ENCODE peak calls at places on chromosome 10, in six cellular contexts. E is cardiac fibroblast; A is activated naive CD8-positive, alpha-beta T cell treated with anti-CD3 and anti-CD28 coated beads for 36 hours; N is astrocyte; M is stromal cell of bone marrow; O is SK-N-DZ. K is an unnamed sample.

GRCh38 chr10:49157229-49157628 is 23.4 kb upstream of the FAM170B start:
- DNase-seq in O (no peak), N (no peak), A (no peak), E (no peak), M (no peak), K (no peak)

GRCh38 chr10:28315140-28315539 is 12.3 kb upstream of the MPP7 start:
- DNase-seq in E (no peak), A (no peak), N (no peak), O (no peak), M (no peak), K (no peak)

GRCh38 chr10:34998940-34999339 is 91.2 kb downstream of the CUL2 start:
- DNase-seq in O (no peak), N (no peak), M (no peak), A (no peak), E (no peak), K (no peak)

GRCh38 chr10:102656026-102656425 is 11.7 kb downstream of the TRIM8 start:
- DNase-seq in A (no peak), M (no peak), O (no peak), E (no peak), N (no peak), K (no peak)

GRCh38 chr10:43852644-43853214 is 204.0 kb upstream of the ZNF32 start:
- DNase-seq in O (no peak), N (no peak), E (no peak), M (no peak), A (no peak), K (no peak)

GRCh38 chr10:133158437-133158755 is 1.6 kb upstream of the KNDC1 start:
- DNase-seq in N (no peak), M (no peak), O (no peak), A (no peak), E (no peak), K (no peak)

GRCh38 chr10:93873427-93874115 is 20.2 kb upstream of the SLC35G1 start:
- DNase-seq in M (no peak), N (peak; percentile 59), A (no peak), O (no peak), E (peak; percentile 52), K (peak; percentile 46)

GRCh38 chr10:100624298-100624697 is 88.6 kb downstream of the HIF1AN start:
- DNase-seq in E (no peak), O (no peak), A (no peak), N (no peak), M (no peak), K (no peak)

GRCh38 chr10:104331208-104331838 is 6.9 kb downstream of the ITPRIP start:
- DNase-seq in O (no peak), A (no peak), N (peak; percentile 77), M (no peak), E (peak; percentile 74), K (no peak)

GRCh38 chr10:129694184-129694583 is 227.1 kb downstream of the MGMT start:
- DNase-seq in O (no peak), E (no peak), A (no peak), M (no peak), N (no peak), K (no peak)

GRCh38 chr10:110455440-110455839 is 42.3 kb upstream of the DUSP5 start:
- DNase-seq in E (no peak), N (no peak), M (no peak), A (peak; percentile 13), O (no peak), K (no peak)

GRCh38 chr10:133336131-133337078 is at the start of gene CALY:
- DNase-seq in A (peak; percentile 70), E (no peak), N (no peak), M (no peak), O (peak; percentile 81), K (peak; percentile 46)

GRCh38 chr10:84765656-84766055 is 437.3 kb downstream of the CCSER2 start:
- DNase-seq in N (no peak), M (no peak), O (no peak), A (no peak), E (no peak), K (no peak)

GRCh38 chr10:43225787-43226153 is 41.1 kb downstream of the RASGEF1A start:
- DNase-seq in E (no peak), M (no peak), N (no peak), O (no peak), A (peak; percentile 44), K (no peak)

GRCh38 chr10:128274938-128275337 is 148.7 kb upstream of the MKI67 start:
- DNase-seq in M (peak; percentile 30), E (peak; percentile 46), O (no peak), N (no peak), A (no peak), K (no peak)

GRCh38 chr10:12419279-12419847 is 70.0 kb downstream of the CAMK1D start:
- DNase-seq in E (peak; percentile 85), A (peak; percentile 76), M (peak; percentile 99), O (no peak), N (peak; percentile 100), K (no peak)

GRCh38 chr10:78964952-78965633 is 103.7 kb upstream of the ZMIZ1 start:
- DNase-seq in O (peak; percentile 79), M (no peak), N (peak; percentile 63), E (peak; percentile 47), A (no peak), K (no peak)

GRCh38 chr10:75294031-75294437 is 58.3 kb upstream of the COMTD1 start:
- DNase-seq in E (no peak), A (no peak), O (peak; percentile 71), N (no peak), M (peak; percentile 9), K (peak; percentile 18)

GRCh38 chr10:103451871-103452713 is at the start of gene CALHM2:
- DNase-seq in N (no peak), A (peak; percentile 74), E (peak; percentile 63), O (peak; percentile 75), M (no peak), K (peak; percentile 52)

GRCh38 chr10:67808706-67809105 is 29.3 kb downstream of the DNAJC12 start:
- DNase-seq in N (no peak), A (no peak), E (no peak), M (no peak), O (no peak), K (peak; percentile 78)

GRCh38 chr10:122990278-122990677 is 10.1 kb downstream of the PSTK start:
- DNase-seq in M (no peak), O (no peak), N (no peak), E (no peak), A (no peak), K (peak; percentile 42)

GRCh38 chr10:79102056-79102874 is 33.5 kb downstream of the ZMIZ1 start:
- DNase-seq in E (peak; percentile 38), M (no peak), O (peak; percentile 55), A (no peak), N (peak; percentile 66), K (peak; percentile 87)

GRCh38 chr10:16967866-16968721 is 150.9 kb upstream of the RSU1 start:
- DNase-seq in A (no peak), M (peak; percentile 77), N (peak; percentile 92), O (peak; percentile 16), E (peak; percentile 87), K (no peak)

K was measured in NCI-H82.